ENCODE peak calls at places on chromosome 1, in eight cellular contexts. One of them, this sample, is unnamed.
A peak's percentile ranks its signal among the peaks of the same experiment; 100 is the strongest.

GRCh38 chr1:67433830-67434229 is 3.6 kb upstream of the SERBP1 start:
- DNase-seq in T-helper 17 cell: no peak
- DNase-seq in GM06990: no peak
- DNase-seq in astrocyte of the spinal cord: no peak
- DNase-seq in activated CD4-positive, alpha-beta T cell treated with anti-CD3 and anti-CD28 coated beads, Interleukin-2, amount 50 U/mL, for 48 hours: no peak
- DNase-seq in NCI-H1105 treated with DMSO at 0.1 percent for 48 hours: no peak
- DNase-seq in cardiac muscle cell: no peak
- DNase-seq in AG09309: no peak
- DNase-seq in this sample: no peak

GRCh38 chr1:110463695-110464094 is 12.7 kb downstream of the PROK1 start:
- DNase-seq in T-helper 17 cell: no peak
- DNase-seq in GM06990: no peak
- DNase-seq in astrocyte of the spinal cord: no peak
- DNase-seq in activated CD4-positive, alpha-beta T cell treated with anti-CD3 and anti-CD28 coated beads, Interleukin-2, amount 50 U/mL, for 48 hours: no peak
- DNase-seq in NCI-H1105 treated with DMSO at 0.1 percent for 48 hours: no peak
- DNase-seq in cardiac muscle cell: no peak
- DNase-seq in AG09309: no peak
- DNase-seq in this sample: no peak

GRCh38 chr1:241888232-241888631 is 40.2 kb downstream of the EXO1 start:
- DNase-seq in T-helper 17 cell: no peak
- DNase-seq in GM06990: no peak
- DNase-seq in astrocyte of the spinal cord: peak; percentile 76
- DNase-seq in activated CD4-positive, alpha-beta T cell treated with anti-CD3 and anti-CD28 coated beads, Interleukin-2, amount 50 U/mL, for 48 hours: no peak
- DNase-seq in NCI-H1105 treated with DMSO at 0.1 percent for 48 hours: no peak
- DNase-seq in cardiac muscle cell: no peak
- DNase-seq in AG09309: no peak
- DNase-seq in this sample: no peak

GRCh38 chr1:43870306-43870705 is 63.3 kb upstream of the ARTN start:
- DNase-seq in T-helper 17 cell: no peak
- DNase-seq in GM06990: no peak
- DNase-seq in astrocyte of the spinal cord: no peak
- DNase-seq in activated CD4-positive, alpha-beta T cell treated with anti-CD3 and anti-CD28 coated beads, Interleukin-2, amount 50 U/mL, for 48 hours: no peak
- DNase-seq in NCI-H1105 treated with DMSO at 0.1 percent for 48 hours: no peak
- DNase-seq in cardiac muscle cell: no peak
- DNase-seq in AG09309: no peak
- DNase-seq in this sample: no peak

GRCh38 chr1:83860506-83861221 is 138.3 kb downstream of the TTLL7 start:
- DNase-seq in T-helper 17 cell: peak; percentile 53
- DNase-seq in GM06990: peak; percentile 74
- DNase-seq in astrocyte of the spinal cord: peak; percentile 27
- DNase-seq in activated CD4-positive, alpha-beta T cell treated with anti-CD3 and anti-CD28 coated beads, Interleukin-2, amount 50 U/mL, for 48 hours: peak; percentile 85
- DNase-seq in NCI-H1105 treated with DMSO at 0.1 percent for 48 hours: no peak
- DNase-seq in cardiac muscle cell: peak; percentile 69
- DNase-seq in AG09309: no peak
- DNase-seq in this sample: peak; percentile 81

GRCh38 chr1:208154679-208155078 is 89.5 kb downstream of the PLXNA2 start:
- DNase-seq in T-helper 17 cell: no peak
- DNase-seq in GM06990: no peak
- DNase-seq in astrocyte of the spinal cord: no peak
- DNase-seq in activated CD4-positive, alpha-beta T cell treated with anti-CD3 and anti-CD28 coated beads, Interleukin-2, amount 50 U/mL, for 48 hours: no peak
- DNase-seq in NCI-H1105 treated with DMSO at 0.1 percent for 48 hours: no peak
- DNase-seq in cardiac muscle cell: no peak
- DNase-seq in AG09309: no peak
- DNase-seq in this sample: no peak

GRCh38 chr1:228062812-228063211 is 19.7 kb upstream of the ARF1 start:
- DNase-seq in T-helper 17 cell: no peak
- DNase-seq in GM06990: no peak
- DNase-seq in astrocyte of the spinal cord: no peak
- DNase-seq in activated CD4-positive, alpha-beta T cell treated with anti-CD3 and anti-CD28 coated beads, Interleukin-2, amount 50 U/mL, for 48 hours: no peak
- DNase-seq in NCI-H1105 treated with DMSO at 0.1 percent for 48 hours: no peak
- DNase-seq in cardiac muscle cell: no peak
- DNase-seq in AG09309: no peak
- DNase-seq in this sample: no peak

GRCh38 chr1:163071381-163072255 is 2.5 kb downstream of the RGS4 start:
- DNase-seq in T-helper 17 cell: no peak
- DNase-seq in GM06990: no peak
- DNase-seq in astrocyte of the spinal cord: peak; percentile 91
- DNase-seq in activated CD4-positive, alpha-beta T cell treated with anti-CD3 and anti-CD28 coated beads, Interleukin-2, amount 50 U/mL, for 48 hours: peak; percentile 55
- DNase-seq in NCI-H1105 treated with DMSO at 0.1 percent for 48 hours: peak; percentile 46
- DNase-seq in cardiac muscle cell: peak; percentile 77
- DNase-seq in AG09309: peak; percentile 55
- DNase-seq in this sample: peak; percentile 77

GRCh38 chr1:94876362-94876761 is 50.5 kb downstream of the CNN3 start:
- DNase-seq in T-helper 17 cell: no peak
- DNase-seq in GM06990: no peak
- DNase-seq in astrocyte of the spinal cord: peak; percentile 50
- DNase-seq in activated CD4-positive, alpha-beta T cell treated with anti-CD3 and anti-CD28 coated beads, Interleukin-2, amount 50 U/mL, for 48 hours: no peak
- DNase-seq in NCI-H1105 treated with DMSO at 0.1 percent for 48 hours: no peak
- DNase-seq in cardiac muscle cell: no peak
- DNase-seq in AG09309: no peak
- DNase-seq in this sample: no peak

GRCh38 chr1:248804771-248805681 is 20.7 kb downstream of the SH3BP5L start:
- DNase-seq in T-helper 17 cell: no peak
- DNase-seq in GM06990: peak; percentile 63
- DNase-seq in astrocyte of the spinal cord: no peak
- DNase-seq in activated CD4-positive, alpha-beta T cell treated with anti-CD3 and anti-CD28 coated beads, Interleukin-2, amount 50 U/mL, for 48 hours: no peak
- DNase-seq in NCI-H1105 treated with DMSO at 0.1 percent for 48 hours: no peak
- DNase-seq in cardiac muscle cell: peak; percentile 22
- DNase-seq in AG09309: no peak
- DNase-seq in this sample: no peak

GRCh38 chr1:93051961-93052360 is 27.1 kb upstream of the MTF2 start:
- DNase-seq in T-helper 17 cell: no peak
- DNase-seq in GM06990: no peak
- DNase-seq in astrocyte of the spinal cord: no peak
- DNase-seq in activated CD4-positive, alpha-beta T cell treated with anti-CD3 and anti-CD28 coated beads, Interleukin-2, amount 50 U/mL, for 48 hours: no peak
- DNase-seq in NCI-H1105 treated with DMSO at 0.1 percent for 48 hours: no peak
- DNase-seq in cardiac muscle cell: no peak
- DNase-seq in AG09309: no peak
- DNase-seq in this sample: no peak

GRCh38 chr1:223731076-223731770 is 18.9 kb downstream of the CAPN2 start:
- DNase-seq in T-helper 17 cell: no peak
- DNase-seq in GM06990: no peak
- DNase-seq in astrocyte of the spinal cord: peak; percentile 65
- DNase-seq in activated CD4-positive, alpha-beta T cell treated with anti-CD3 and anti-CD28 coated beads, Interleukin-2, amount 50 U/mL, for 48 hours: no peak
- DNase-seq in NCI-H1105 treated with DMSO at 0.1 percent for 48 hours: no peak
- DNase-seq in cardiac muscle cell: peak; percentile 60
- DNase-seq in AG09309: no peak
- DNase-seq in this sample: peak; percentile 78

This sample was measured in hepatocyte.